ENCODE peak calls at places on chromosomes 5 and 9, in four cellular contexts. J, D, U and H are unnamed samples.

GRCh38 chr5:54524082-54524481 is 6.5 kb downstream of the SNX18 start:
- DNase-seq in D (no peak), U (no peak), J (no peak), H (no peak)

GRCh38 chr5:172312286-172312685 is 28.7 kb upstream of the UBTD2 start:
- DNase-seq in U (no peak), D (no peak), J (no peak), H (no peak)

GRCh38 chr9:135016876-135017275 is 70.6 kb upstream of the OLFM1 start:
- DNase-seq in D (no peak), U (no peak), J (no peak), H (no peak)

GRCh38 chr9:27369591-27369990 is 72.6 kb upstream of the EQTN start:
- DNase-seq in U (no peak), D (no peak), J (no peak), H (no peak)

GRCh38 chr5:28404363-28405071 is 1366.1 kb upstream of the CDH9 start:
- DNase-seq in D (no peak), U (no peak), J (no peak), H (no peak)

GRCh38 chr9:115191667-115192066 is 73.7 kb upstream of the TNC start:
- DNase-seq in J (no peak), D (no peak), U (no peak), H (no peak)

GRCh38 chr9:126149661-126150060 is 177.0 kb upstream of the MVB12B start:
- DNase-seq in U (no peak), D (no peak), J (peak), H (no peak)

GRCh38 chr9:32571969-32572899 is 725 bp downstream of the NDUFB6 start:
- DNase-seq in D (peak), J (peak), U (peak), H (peak)

GRCh38 chr5:173152547-173152946 is 8.2 kb downstream of the BNIP1 start:
- DNase-seq in U (no peak), D (no peak), J (no peak), H (no peak)

GRCh38 chr9:128150594-128151342 is 1.5 kb downstream of the LCN2 start:
- DNase-seq in J (peak), U (no peak), D (no peak), H (no peak)

GRCh38 chr5:131242728-131243255 is 21.1 kb upstream of the CDC42SE2 start:
- DNase-seq in D (no peak), J (no peak), U (peak), H (no peak)

GRCh38 chr5:6302684-6303083 is 75.7 kb downstream of the MED10 start:
- DNase-seq in U (no peak), J (no peak), D (no peak), H (no peak)

GRCh38 chr5:143642791-143643190 is 169.2 kb upstream of the HMHB1 start:
- DNase-seq in J (no peak), U (no peak), D (no peak), H (no peak)

GRCh38 chr9:18296702-18297531 is 177.0 kb upstream of the ADAMTSL1 start:
- DNase-seq in U (no peak), D (no peak), J (no peak), H (no peak)

GRCh38 chr5:125043781-125044391 is 297.4 kb upstream of the ZNF608 start:
- DNase-seq in J (peak), D (peak), U (peak), H (no peak)

GRCh38 chr9:20620658-20621552 is 1.4 kb downstream of the MLLT3 start:
- DNase-seq in D (peak), J (peak), U (peak), H (peak)

GRCh38 chr9:129275626-129276247 is 97.7 kb upstream of the IER5L start:
- DNase-seq in U (peak), D (no peak), J (no peak), H (peak)

GRCh38 chr5:164763211-164763610 is 1257.8 kb downstream of the MAT2B start:
- DNase-seq in U (no peak), J (no peak), D (no peak), H (no peak)

GRCh38 chr5:151810907-151811306 is 39.2 kb downstream of the G3BP1 start:
- DNase-seq in D (no peak), U (no peak), J (no peak), H (no peak)

GRCh38 chr5:150599917-150600511 is 40.4 kb upstream of the SYNPO start:
- DNase-seq in U (peak), J (peak), D (peak), H (peak)

GRCh38 chr9:136370687-136371530 is 2.6 kb downstream of the CARD9 start:
- DNase-seq in J (no peak), U (no peak), D (no peak), H (no peak)

GRCh38 chr5:81626524-81626923 is 124.4 kb downstream of the SSBP2 start:
- DNase-seq in D (no peak), J (no peak), U (peak), H (no peak)

GRCh38 chr9:119961774-119962408 is 592.7 kb upstream of the BRINP1 start:
- DNase-seq in D (peak), U (peak), J (peak), H (peak)

GRCh38 chr5:102891175-102891574 is 136.1 kb downstream of the PAM start:
- DNase-seq in J (no peak), D (no peak), U (no peak), H (no peak)

GRCh38 chr9:8266861-8267260 is 467.3 kb upstream of the DMAC1 start:
- DNase-seq in D (no peak), J (no peak), U (no peak), H (no peak)

GRCh38 chr9:77848897-77849296 is 182.7 kb downstream of the GNAQ start:
- DNase-seq in U (peak), D (peak), J (no peak), H (peak)

GRCh38 chr5:130206686-130207085 is 302.4 kb downstream of the CHSY3 start:
- DNase-seq in D (no peak), J (no peak), U (peak), H (no peak)

GRCh38 chr9:15231788-15232635 is 75.0 kb downstream of the TTC39B start:
- DNase-seq in U (no peak), D (no peak), J (no peak), H (peak)

GRCh38 chr5:53027913-53028312 is 38.8 kb downstream of the ITGA2 start:
- DNase-seq in J (peak), U (peak), D (peak), H (no peak)

GRCh38 chr9:87831159-87831558 is 51.5 kb upstream of the SPATA31E1 start:
- DNase-seq in U (no peak), D (no peak), J (no peak), H (no peak)

GRCh38 chr9:87836951-87837715 is 45.5 kb upstream of the SPATA31E1 start:
- DNase-seq in U (no peak), D (no peak), J (no peak), H (no peak)

GRCh38 chr9:87829756-87830155 is 52.9 kb upstream of the SPATA31E1 start:
- DNase-seq in D (no peak), J (no peak), U (no peak), H (no peak)

GRCh38 chr9:87830446-87830845 is 52.2 kb upstream of the SPATA31E1 start:
- DNase-seq in J (no peak), D (no peak), U (no peak), H (no peak)

GRCh38 chr9:87834357-87834756 is 48.3 kb upstream of the SPATA31E1 start:
- DNase-seq in U (no peak), J (no peak), D (no peak), H (no peak)
- TF ChIP-seq CTCF in U (no peak), J (no peak), D (no peak), H (peak)

DNA sequence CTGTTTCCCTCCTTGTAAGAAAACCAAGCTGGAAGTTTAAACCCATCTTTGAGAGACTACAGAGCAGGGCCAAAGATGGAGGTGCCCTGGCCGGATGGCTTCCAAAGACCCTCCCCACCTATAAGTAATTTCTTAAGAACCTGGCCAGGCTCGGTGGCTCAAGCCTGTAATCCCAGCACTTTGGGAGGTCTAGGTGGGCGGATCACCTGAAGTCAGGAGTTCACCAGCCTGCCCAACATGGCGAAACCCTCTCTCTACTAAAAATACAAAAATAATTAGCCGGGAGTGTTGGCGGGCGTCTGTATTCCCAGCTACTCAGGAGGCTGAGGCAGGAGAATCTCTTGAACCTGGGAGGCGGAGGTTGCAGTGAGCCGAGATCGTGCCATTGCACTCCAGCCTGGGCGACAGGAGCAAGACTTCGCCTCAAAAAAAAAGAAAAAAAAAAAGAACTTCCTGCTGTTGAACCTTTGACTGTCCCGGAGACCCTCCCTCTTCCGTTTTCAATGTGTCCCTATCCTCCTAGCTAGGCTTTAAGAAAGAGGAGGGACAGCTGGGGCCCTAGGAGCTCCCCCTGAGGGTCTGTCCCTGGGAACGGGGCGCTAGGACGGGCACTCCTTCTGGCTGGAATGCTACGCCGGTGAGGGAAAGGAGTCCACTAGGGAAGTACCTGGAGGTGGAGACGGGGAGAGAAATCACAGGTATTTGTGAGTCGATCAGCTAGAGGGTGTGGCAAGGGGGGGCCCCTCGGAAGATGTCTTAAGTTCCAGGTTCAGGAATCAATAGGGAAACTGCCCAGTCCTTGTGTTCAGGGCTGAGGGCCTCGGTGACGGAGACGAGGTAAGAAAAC is 4.8 kb downstream of the SIT1 start:
- DNase-seq in D (peak), J (peak), U (peak), H (peak)
- H3K27ac ChIP-seq in D (peak), J (peak), U (peak), H (peak)

DNA sequence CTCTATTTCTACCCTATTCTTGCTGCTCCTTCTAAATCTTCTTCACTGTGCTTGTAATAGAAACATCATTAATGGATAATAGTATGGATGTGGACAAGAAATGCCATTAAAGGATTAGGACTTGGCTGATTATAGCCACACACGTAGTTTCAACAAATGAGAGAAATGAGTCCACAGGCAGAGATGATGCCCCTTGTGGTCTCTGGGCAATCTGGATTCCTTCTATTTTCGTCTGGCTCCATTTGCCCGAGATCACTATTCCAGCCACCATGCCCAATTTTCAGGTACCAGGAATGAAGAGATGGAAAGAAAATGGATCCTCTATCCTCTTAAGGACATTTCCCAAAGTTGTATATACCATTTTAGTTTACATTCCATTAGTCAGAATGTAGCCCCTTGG is 13.2 kb downstream of the VLDLR start:
- DNase-seq in D (no peak), U (no peak), J (no peak), H (no peak)
- TF ChIP-seq CTCF in D (no peak), U (no peak), J (no peak), H (no peak)

GRCh38 chr9:89923174-89923573 is 318.4 kb downstream of the GADD45G start:
- DNase-seq in D (no peak), U (no peak), J (no peak), H (no peak)

GRCh38 chr9:89922099-89922498 is 317.3 kb downstream of the GADD45G start:
- DNase-seq in J (no peak), U (no peak), D (no peak), H (no peak)

GRCh38 chr9:89924611-89925010 is 319.8 kb downstream of the GADD45G start:
- DNase-seq in D (no peak), J (no peak), U (no peak), H (no peak)

GRCh38 chr9:89926167-89926566 is 321.4 kb downstream of the GADD45G start:
- DNase-seq in J (no peak), D (no peak), U (no peak), H (no peak)

DNA sequence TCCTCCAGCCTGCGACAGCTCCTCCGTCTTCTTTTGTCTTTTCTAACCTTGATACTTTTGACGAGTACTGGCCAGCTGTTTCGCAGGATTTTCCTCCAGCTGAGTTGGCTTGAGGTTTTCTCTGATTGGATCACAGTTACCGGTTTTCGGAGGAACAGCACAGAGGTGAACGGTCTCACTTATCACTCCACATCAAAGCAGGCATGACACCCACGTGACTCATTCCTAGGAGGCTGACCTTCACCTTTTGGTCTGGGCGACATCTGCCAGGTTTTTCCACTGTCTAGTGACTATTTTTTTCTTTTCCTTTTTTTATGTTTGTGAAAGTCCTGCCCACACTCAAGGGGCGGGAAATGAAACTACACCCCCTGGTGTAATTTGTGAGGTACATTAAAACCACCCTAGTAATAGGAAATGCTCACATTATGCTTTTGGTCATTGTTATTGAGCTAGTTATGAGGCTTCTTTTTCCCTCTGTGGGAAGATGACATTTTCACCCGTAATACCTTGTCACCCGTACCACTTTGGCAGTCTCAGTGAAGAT is 319.2 kb downstream of the GADD45G start:
- DNase-seq in U (peak), J (peak), D (no peak), H (peak)
- H3K27ac ChIP-seq in U (no peak), J (no peak), D (no peak), H (no peak)

GRCh38 chr5:14512574-14512973 is 69.0 kb upstream of the OTULINL start:
- DNase-seq in D (no peak), U (no peak), J (no peak), H (no peak)

GRCh38 chr5:14510880-14511279 is 70.7 kb upstream of the OTULINL start:
- DNase-seq in U (no peak), J (no peak), D (no peak), H (no peak)

GRCh38 chr5:14509556-14509955 is 72.0 kb upstream of the OTULINL start:
- DNase-seq in J (no peak), D (no peak), U (no peak), H (no peak)

GRCh38 chr5:14508046-14508445 is 73.5 kb upstream of the OTULINL start:
- DNase-seq in U (no peak), D (no peak), J (no peak), H (no peak)

DNA sequence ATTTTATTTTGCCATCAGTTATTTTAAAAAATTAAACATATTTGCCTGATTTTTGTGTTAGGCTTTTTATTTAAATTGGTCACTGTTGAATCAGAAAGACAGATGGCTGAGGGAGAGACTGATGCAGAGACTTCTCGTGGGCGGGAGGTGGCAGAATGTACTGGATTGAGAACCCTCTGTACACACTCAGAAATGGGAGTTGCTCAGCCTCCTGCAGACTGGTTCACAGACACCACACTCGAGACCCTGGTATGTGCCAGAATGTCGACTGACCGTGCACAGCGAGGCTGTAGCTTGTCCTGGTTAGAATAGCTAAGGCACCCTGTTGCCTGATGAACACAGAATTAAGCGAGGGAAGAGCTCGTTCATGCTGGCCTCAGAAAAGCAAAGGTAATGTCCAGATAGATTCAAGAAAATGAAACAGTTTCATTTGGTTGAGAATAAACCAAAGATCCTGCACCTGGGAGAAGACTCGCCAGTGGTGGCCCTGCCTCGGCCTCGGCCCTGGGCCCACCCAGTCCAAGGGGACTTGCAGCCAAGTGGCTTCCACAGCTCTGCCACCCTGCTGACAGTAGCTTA is 71.3 kb upstream of the OTULINL start:
- DNase-seq in U (no peak), J (no peak), D (no peak), H (no peak)
- TF ChIP-seq CTCF in U (no peak), J (no peak), D (no peak), H (no peak)

DNA sequence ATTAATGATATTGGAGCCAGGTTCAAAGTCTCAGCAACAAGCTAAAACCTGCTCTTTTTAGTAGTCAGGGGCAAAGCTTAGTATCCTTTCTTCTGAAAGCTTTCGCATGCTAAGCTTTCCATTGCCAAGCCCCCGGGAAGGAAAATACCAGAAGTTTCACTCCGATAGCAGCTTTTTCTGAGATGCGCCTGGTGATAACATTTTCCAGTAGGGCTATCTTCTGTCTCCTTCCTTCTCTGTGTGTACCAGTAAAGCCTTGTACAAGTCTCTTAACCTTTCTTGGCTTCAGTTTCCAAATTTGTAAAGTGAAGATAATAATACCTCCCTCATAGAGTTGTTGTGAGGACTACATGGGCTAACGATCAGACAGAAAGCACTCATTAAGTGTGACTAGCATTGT is 36.7 kb downstream of the DOCK8 start:
- DNase-seq in U (no peak), D (no peak), J (no peak), H (no peak)
- H3K27ac ChIP-seq in U (no peak), D (no peak), J (no peak), H (no peak)

GRCh38 chr9:124010665-124011321 is 775 bp upstream of the LHX2 start:
- DNase-seq in D (no peak), U (no peak), J (no peak), H (no peak)

GRCh38 chr9:124009835-124010226 is 1.7 kb upstream of the LHX2 start:
- DNase-seq in U (no peak), D (no peak), J (no peak), H (no peak)

GRCh38 chr9:124010303-124010664 is 1.3 kb upstream of the LHX2 start:
- DNase-seq in U (no peak), J (no peak), D (no peak), H (no peak)

GRCh38 chr9:124012368-124013262 is 1.0 kb downstream of the LHX2 start:
- DNase-seq in J (no peak), D (no peak), U (no peak), H (no peak)

GRCh38 chr9:124011460-124012301 is at the start of gene LHX2:
- DNase-seq in D (no peak), J (peak), U (peak), H (no peak)
- TF ChIP-seq CTCF in D (no peak), J (no peak), U (no peak), H (no peak)

DNA sequence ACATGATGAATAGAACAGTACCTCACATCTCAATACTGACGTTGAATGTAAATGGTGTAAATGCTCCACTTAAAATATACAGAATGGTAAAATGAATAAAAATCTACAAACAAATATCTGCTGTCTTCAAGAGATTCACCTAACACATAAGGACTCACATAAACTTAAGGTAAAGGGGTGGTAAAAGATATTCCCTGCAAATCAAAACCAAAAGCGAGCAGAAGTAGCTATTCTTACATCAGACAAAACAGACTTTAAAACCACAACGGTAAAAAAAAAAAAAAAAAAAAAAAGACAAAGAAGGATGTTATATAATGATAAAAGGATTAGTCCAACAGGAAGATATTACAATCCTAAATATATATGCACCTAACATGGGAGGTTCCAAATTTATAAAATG is 214.0 kb upstream of the MAST4 start:
- DNase-seq in D (no peak), J (no peak), U (no peak), H (no peak)
- H3K27ac ChIP-seq in D (no peak), J (no peak), U (no peak), H (no peak)